ENCODE peak calls at places on chromosomes 11 and 22, in four cellular contexts. C is neural progenitor cell, O is cardiac fibroblast, H is GM12878. F is an unnamed sample.

GRCh38 chr11:8252388-8252787 is 11.3 kb downstream of the LMO1 start:
- DNase-seq in O (no peak), H (no peak), C (no peak), F (no peak)

GRCh38 chr11:43992138-43992537 is 49.7 kb downstream of the C11orf96 start:
- DNase-seq in O (no peak), H (no peak), C (no peak), F (no peak)

GRCh38 chr11:75014129-75014528 is 25.4 kb downstream of the NEU3 start:
- DNase-seq in O (peak), H (no peak), C (no peak), F (no peak)

GRCh38 chr22:37244922-37245722 is 1.1 kb upstream of the RAC2 start:
- DNase-seq in O (no peak), H (no peak), C (no peak), F (no peak)

GRCh38 chr11:11520231-11521015 is 101.4 kb downstream of the GALNT18 start:
- DNase-seq in O (no peak), H (no peak), C (no peak), F (no peak)

GRCh38 chr22:19275919-19276600 is 15.5 kb downstream of the CLTCL1 start:
- DNase-seq in C (no peak), O (peak), H (no peak), F (no peak)

GRCh38 chr11:27431808-27432207 is 40.8 kb downstream of the LGR4 start:
- DNase-seq in O (no peak), C (no peak), H (no peak), F (no peak)

GRCh38 chr11:43959321-43959995 is 17.0 kb downstream of the C11orf96 start:
- DNase-seq in H (no peak), O (no peak), C (no peak), F (no peak)

GRCh38 chr11:122193457-122193856 is 77.4 kb upstream of the BLID start:
- DNase-seq in H (no peak), O (no peak), C (no peak), F (no peak)

GRCh38 chr11:115996125-115996807 is 492.1 kb upstream of the CADM1 start:
- DNase-seq in H (peak), O (no peak), C (no peak), F (no peak)

GRCh38 chr22:25694167-25694907 is 47.7 kb upstream of the MYO18B start:
- DNase-seq in O (no peak), C (no peak), H (no peak), F (no peak)

GRCh38 chr11:35344990-35345655 is 74.2 kb downstream of the SLC1A2 start:
- DNase-seq in O (no peak), C (no peak), H (no peak), F (no peak)

GRCh38 chr11:130827697-130828377 is 88.4 kb downstream of the SNX19 start:
- DNase-seq in H (no peak), C (peak), O (peak), F (no peak)

GRCh38 chr11:115162919-115163318 is 341.3 kb downstream of the CADM1 start:
- DNase-seq in H (no peak), O (no peak), C (no peak), F (no peak)

GRCh38 chr11:64789331-64790204 is 11.2 kb upstream of the SF1 start:
- DNase-seq in O (no peak), H (no peak), C (no peak), F (no peak)

GRCh38 chr22:42387631-42388030 is 44.6 kb downstream of the NFAM1 start:
- DNase-seq in C (no peak), H (no peak), O (no peak), F (no peak)

GRCh38 chr22:44309137-44309536 is 3.6 kb downstream of the SHISAL1 start:
- DNase-seq in O (peak), C (no peak), H (no peak), F (peak)

GRCh38 chr11:12995211-12995610 is 13.9 kb upstream of the RASSF10 start:
- DNase-seq in H (no peak), O (peak), C (no peak), F (no peak)
- H3K4me3 ChIP-seq in H (no peak), O (no peak), C (no peak), F (no peak)

GRCh38 chr22:50260434-50260800 is 1.1 kb downstream of the MAPK12 start:
- DNase-seq in C (no peak), H (no peak), O (no peak), F (no peak)
- H3K4me3 ChIP-seq in C (peak), H (peak), O (peak), F (peak)

GRCh38 chr22:46764140-46764680 is 1.8 kb downstream of the TBC1D22A start:
- DNase-seq in H (no peak), C (no peak), O (no peak), F (no peak)
- H3K4me3 ChIP-seq in H (peak), C (no peak), O (no peak), F (no peak)

GRCh38 chr22:50059185-50059880 is 1.2 kb upstream of the TTLL8 start:
- DNase-seq in H (no peak), O (peak), C (peak), F (no peak)
- H3K4me3 ChIP-seq in H (no peak), O (no peak), C (peak), F (no peak)

GRCh38 chr11:33377100-33377851 is 120.1 kb downstream of the HIPK3 start:
- DNase-seq in H (no peak), C (peak), O (no peak), F (no peak)

GRCh38 chr11:33376331-33377099 is 119.3 kb downstream of the HIPK3 start:
- DNase-seq in C (peak), O (no peak), H (no peak), F (no peak)

GRCh38 chr11:33375236-33375635 is 118.1 kb downstream of the HIPK3 start:
- DNase-seq in C (no peak), O (no peak), H (no peak), F (no peak)

GRCh38 chr11:33377852-33378385 is 120.7 kb downstream of the HIPK3 start:
- DNase-seq in O (no peak), C (no peak), H (no peak), F (no peak)

GRCh38 chr11:33375688-33376311 is 118.6 kb downstream of the HIPK3 start:
- DNase-seq in O (peak), C (peak), H (no peak), F (no peak)
- H3K4me3 ChIP-seq in O (peak), C (peak), H (peak), F (peak)

DNA sequence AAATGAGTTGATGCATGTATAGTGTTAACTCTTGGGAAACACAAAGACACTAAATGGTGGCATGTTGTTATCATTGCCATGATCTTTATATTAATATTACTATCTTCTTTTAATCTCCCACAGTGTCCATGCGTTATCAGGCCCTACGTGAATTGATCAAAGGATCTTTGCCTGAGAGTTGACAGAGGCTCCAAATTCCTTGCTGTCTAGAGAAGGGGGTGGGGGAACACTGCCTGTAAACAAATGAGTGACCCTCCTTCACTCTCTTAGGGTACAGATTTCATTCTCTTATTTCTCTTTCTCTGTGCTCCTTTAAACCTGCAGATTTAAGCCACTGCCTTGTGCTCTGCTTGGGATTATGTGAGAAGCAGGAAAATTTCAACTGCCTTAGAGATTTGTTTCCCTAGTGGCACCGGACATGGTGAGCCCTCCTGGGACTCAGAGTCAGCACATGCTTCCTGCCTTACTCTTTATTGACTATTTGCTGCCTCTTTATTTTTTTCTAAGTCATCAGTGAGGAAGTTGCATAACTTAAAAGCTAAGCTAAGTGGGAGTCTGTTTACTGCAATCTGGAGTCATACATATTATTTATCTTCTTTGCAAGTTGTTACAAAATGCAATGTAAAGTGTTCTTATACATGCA is 122.9 kb downstream of the MAML2 start:
- DNase-seq in H (no peak), C (peak), O (peak), F (no peak)
- H3K4me3 ChIP-seq in H (no peak), C (no peak), O (no peak), F (no peak)

F was measured in kidney epithelial cell.